ENCODE peak calls at places on chromosomes 5 and 9, in four cellular contexts. One of them, this sample, is unnamed.

GRCh38 chr5:58751222-58751621 is 168.3 kb downstream of the RAB3C start:
- DNase-seq in suprapubic skin: no peak
- DNase-seq in prostate gland: no peak
- DNase-seq in Panc1: peak; percentile 43
- DNase-seq in this sample: no peak

GRCh38 chr5:159310492-159310891 is 19.8 kb downstream of the IL12B start:
- DNase-seq in suprapubic skin: no peak
- DNase-seq in Panc1: no peak
- DNase-seq in prostate gland: peak; percentile 30
- DNase-seq in this sample: no peak

GRCh38 chr5:21121213-21121612 is 1133.2 kb upstream of the CDH18 start:
- DNase-seq in Panc1: no peak
- DNase-seq in suprapubic skin: no peak
- DNase-seq in prostate gland: no peak
- DNase-seq in this sample: no peak

GRCh38 chr5:134371834-134372340 is 518 bp downstream of the UBE2B start:
- DNase-seq in suprapubic skin: peak; percentile 83
- DNase-seq in Panc1: no peak
- DNase-seq in prostate gland: peak; percentile 31
- DNase-seq in this sample: peak; percentile 48

GRCh38 chr5:102664946-102665345 is 90.2 kb upstream of the PAM start:
- DNase-seq in prostate gland: no peak
- DNase-seq in Panc1: no peak
- DNase-seq in suprapubic skin: no peak
- DNase-seq in this sample: no peak

GRCh38 chr9:26321935-26322334 is 570.7 kb downstream of the CAAP1 start:
- DNase-seq in prostate gland: no peak
- DNase-seq in suprapubic skin: no peak
- DNase-seq in Panc1: no peak
- DNase-seq in this sample: no peak

GRCh38 chr5:27561408-27561807 is 523.0 kb upstream of the CDH9 start:
- DNase-seq in suprapubic skin: no peak
- DNase-seq in Panc1: no peak
- DNase-seq in prostate gland: no peak
- DNase-seq in this sample: no peak

GRCh38 chr9:129514891-129515290 is 106.0 kb downstream of the C9orf50 start:
- DNase-seq in Panc1: no peak
- DNase-seq in prostate gland: no peak
- DNase-seq in suprapubic skin: no peak
- DNase-seq in this sample: no peak

GRCh38 chr9:137445930-137446431 is 4.8 kb upstream of the ENTPD8 start:
- DNase-seq in suprapubic skin: peak; percentile 76
- DNase-seq in Panc1: no peak
- DNase-seq in prostate gland: no peak
- DNase-seq in this sample: no peak

GRCh38 chr5:124402144-124402581 is 344.3 kb downstream of the ZNF608 start:
- DNase-seq in Panc1: no peak
- DNase-seq in suprapubic skin: peak; percentile 82
- DNase-seq in prostate gland: peak; percentile 75
- DNase-seq in this sample: peak; percentile 78

GRCh38 chr9:35814106-35814840 is 569 bp downstream of the HINT2 start:
- DNase-seq in prostate gland: peak; percentile 36
- DNase-seq in Panc1: no peak
- DNase-seq in suprapubic skin: peak; percentile 85
- DNase-seq in this sample: peak; percentile 47

GRCh38 chr9:114016629-114017423 is 61.3 kb downstream of the AMBP start:
- DNase-seq in prostate gland: peak; percentile 2
- DNase-seq in suprapubic skin: peak; percentile 51
- DNase-seq in Panc1: no peak
- DNase-seq in this sample: peak; percentile 14

GRCh38 chr9:126327750-126328120 is 1.1 kb downstream of the MVB12B start:
- DNase-seq in suprapubic skin: no peak
- DNase-seq in prostate gland: no peak
- DNase-seq in Panc1: no peak
- DNase-seq in this sample: no peak

GRCh38 chr9:36100532-36100931 is 36.0 kb upstream of the GLIPR2 start:
- DNase-seq in Panc1: no peak
- DNase-seq in suprapubic skin: no peak
- DNase-seq in prostate gland: no peak
- DNase-seq in this sample: no peak

GRCh38 chr5:154762700-154763099 is 7.5 kb downstream of the LARP1 start:
- DNase-seq in suprapubic skin: no peak
- DNase-seq in Panc1: no peak
- DNase-seq in prostate gland: no peak
- DNase-seq in this sample: no peak

GRCh38 chr9:122221223-122221811 is 7.4 kb downstream of the LHX6 start:
- DNase-seq in Panc1: no peak
- DNase-seq in prostate gland: no peak
- DNase-seq in suprapubic skin: no peak
- DNase-seq in this sample: no peak

GRCh38 chr9:122393284-122393983 is 22.6 kb downstream of the PTGS1 start:
- DNase-seq in Panc1: no peak
- DNase-seq in prostate gland: no peak
- DNase-seq in suprapubic skin: no peak
- DNase-seq in this sample: no peak

GRCh38 chr9:106862946-106863740 is at the start of gene ZNF462:
- DNase-seq in prostate gland: peak; percentile 56
- DNase-seq in suprapubic skin: no peak
- DNase-seq in Panc1: no peak
- DNase-seq in this sample: peak; percentile 41

GRCh38 chr9:128124873-128125574 is 2.5 kb downstream of the PTGES2 start:
- DNase-seq in suprapubic skin: peak; percentile 81
- DNase-seq in prostate gland: peak; percentile 54
- DNase-seq in Panc1: no peak
- DNase-seq in this sample: no peak

GRCh38 chr9:128128836-128129590 is 1.5 kb upstream of the PTGES2 start:
- DNase-seq in suprapubic skin: peak; percentile 75
- DNase-seq in prostate gland: no peak
- DNase-seq in Panc1: no peak
- DNase-seq in this sample: no peak

GRCh38 chr9:128127990-128128835 is 684 bp upstream of the PTGES2 start:
- DNase-seq in suprapubic skin: peak; percentile 88
- DNase-seq in Panc1: peak; percentile 50
- DNase-seq in prostate gland: peak; percentile 74
- DNase-seq in this sample: peak; percentile 79

GRCh38 chr9:128125575-128126354 is 1.8 kb downstream of the PTGES2 start:
- DNase-seq in prostate gland: no peak
- DNase-seq in Panc1: no peak
- DNase-seq in suprapubic skin: peak; percentile 65
- DNase-seq in this sample: no peak

DNA sequence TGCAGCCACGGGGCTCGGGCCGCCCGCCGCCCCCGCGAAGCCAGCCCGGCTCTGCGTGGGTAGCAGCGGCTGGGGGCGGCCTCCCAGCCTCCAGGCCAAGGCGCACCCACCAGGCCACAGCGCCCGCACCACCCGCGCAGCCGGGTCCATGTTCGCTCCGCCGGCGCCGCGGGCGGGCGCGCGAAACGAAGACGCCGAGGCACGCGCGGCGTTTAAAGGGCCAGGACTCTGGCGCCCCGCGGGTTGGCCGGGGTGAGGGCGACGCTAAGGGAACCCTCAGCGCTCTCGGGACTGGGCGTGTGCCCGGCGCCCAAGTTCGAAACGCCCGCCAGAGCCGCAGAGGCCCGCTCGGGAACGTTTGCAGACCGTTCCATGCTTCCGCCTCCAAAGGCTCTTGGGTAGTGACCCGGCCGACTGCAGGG is at the start of gene PTGES2:
- DNase-seq in prostate gland: peak; percentile 69
- DNase-seq in Panc1: no peak
- DNase-seq in suprapubic skin: peak; percentile 87
- DNase-seq in this sample: peak; percentile 71
- TF ChIP-seq POLR2AphosphoS5 in prostate gland: peak; percentile 17
- TF ChIP-seq POLR2AphosphoS5 in Panc1: no peak
- TF ChIP-seq POLR2AphosphoS5 in suprapubic skin: no peak
- TF ChIP-seq POLR2AphosphoS5 in this sample: peak; percentile 11

GRCh38 chr5:65695896-65696295 is 26.0 kb downstream of the SGTB start:
- DNase-seq in prostate gland: no peak
- DNase-seq in suprapubic skin: no peak
- DNase-seq in Panc1: no peak
- DNase-seq in this sample: no peak
- TF ChIP-seq CTCF in prostate gland: no peak
- TF ChIP-seq CTCF in suprapubic skin: no peak
- TF ChIP-seq CTCF in Panc1: no peak
- TF ChIP-seq CTCF in this sample: no peak

DNA sequence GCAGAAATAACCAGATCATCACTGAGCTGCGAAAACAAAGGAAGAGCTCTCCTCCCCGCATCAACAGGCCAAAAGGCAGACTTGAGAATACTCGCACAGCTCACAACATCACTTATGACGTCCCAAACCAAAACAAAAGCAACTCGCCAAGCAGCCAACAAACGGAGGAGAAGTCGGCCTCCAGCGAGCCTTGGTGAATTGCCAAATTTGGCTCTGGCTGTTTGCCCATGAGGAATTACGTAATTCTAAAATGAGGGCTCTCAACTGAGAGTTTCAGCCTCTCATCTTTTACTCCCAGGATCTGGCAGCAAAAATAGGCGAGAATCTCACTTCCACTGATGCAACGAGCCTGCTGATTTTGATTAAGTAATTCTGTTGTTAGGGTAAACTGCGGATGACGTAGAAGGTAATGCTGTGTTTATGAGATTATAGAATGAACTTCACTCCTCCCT is 51.7 kb upstream of the SEMA6A start:
- DNase-seq in suprapubic skin: peak; percentile 89
- DNase-seq in prostate gland: no peak
- DNase-seq in Panc1: no peak
- DNase-seq in this sample: peak; percentile 79
- TF ChIP-seq POLR2AphosphoS5 in suprapubic skin: no peak
- TF ChIP-seq POLR2AphosphoS5 in prostate gland: peak; percentile 32
- TF ChIP-seq POLR2AphosphoS5 in Panc1: no peak
- TF ChIP-seq POLR2AphosphoS5 in this sample: peak; percentile 72

GRCh38 chr9:101705135-101705661 is 33.2 kb downstream of the GRIN3A start:
- DNase-seq in prostate gland: peak; percentile 14
- DNase-seq in Panc1: no peak
- DNase-seq in suprapubic skin: no peak
- DNase-seq in this sample: no peak
- TF ChIP-seq CTCF in prostate gland: no peak
- TF ChIP-seq CTCF in Panc1: peak; percentile 42
- TF ChIP-seq CTCF in suprapubic skin: no peak
- TF ChIP-seq CTCF in this sample: no peak

GRCh38 chr9:34515959-34516358 is 6.8 kb downstream of the ENHO start:
- DNase-seq in suprapubic skin: peak; percentile 16
- DNase-seq in Panc1: no peak
- DNase-seq in prostate gland: no peak
- DNase-seq in this sample: no peak
- TF ChIP-seq POLR2AphosphoS5 in suprapubic skin: no peak
- TF ChIP-seq POLR2AphosphoS5 in Panc1: no peak
- TF ChIP-seq POLR2AphosphoS5 in prostate gland: no peak
- TF ChIP-seq POLR2AphosphoS5 in this sample: no peak

This sample was measured in breast epithelium.